ENCODE peak calls at places on chromosomes 2 and 18, in seven cellular contexts. L, Q, I, F, P, K and Y are unnamed samples.

GRCh38 chr2:7773362-7773973 is 856.3 kb downstream of the RNF144A start:
- DNase-seq in Q (no peak), K (no peak), F (no peak), I (no peak), P (no peak), L (no peak), Y (no peak)

GRCh38 chr2:85822766-85823165 is 66.0 kb downstream of the ST3GAL5 start:
- DNase-seq in P (no peak), F (no peak), L (no peak), Q (no peak), K (no peak), I (no peak), Y (no peak)

GRCh38 chr18:59293317-59293716 is 20.1 kb upstream of the RAX start:
- DNase-seq in Q (no peak), F (no peak), K (no peak), P (no peak), L (no peak), I (no peak), Y (no peak)

GRCh38 chr18:53018791-53019190 is 678.8 kb downstream of the DCC start:
- DNase-seq in F (no peak), P (no peak), K (no peak), Q (no peak), L (peak), I (no peak), Y (no peak)

GRCh38 chr2:159075726-159076125 is 107.3 kb downstream of the TANC1 start:
- DNase-seq in Q (no peak), K (no peak), P (no peak), I (no peak), F (no peak), L (peak), Y (no peak)

GRCh38 chr2:171824086-171824485 is 70.0 kb downstream of the SLC25A12 start:
- DNase-seq in I (no peak), P (no peak), Q (no peak), F (no peak), L (peak), K (no peak), Y (no peak)

GRCh38 chr2:206275274-206276160 is 1.1 kb downstream of the ZDBF2 start:
- DNase-seq in I (no peak), Q (peak), K (no peak), F (peak), L (peak), P (peak), Y (no peak)

GRCh38 chr2:217459675-217460405 is 543.0 kb downstream of the TNS1 start:
- DNase-seq in P (no peak), F (no peak), I (no peak), L (no peak), K (no peak), Q (peak), Y (no peak)

GRCh38 chr2:8086342-8086741 is 595.5 kb upstream of the ID2 start:
- DNase-seq in F (no peak), L (no peak), K (no peak), I (no peak), P (no peak), Q (peak), Y (no peak)

GRCh38 chr18:78115896-78116561 is 863.6 kb upstream of the SALL3 start:
- DNase-seq in I (no peak), Q (no peak), K (no peak), P (no peak), F (no peak), L (no peak), Y (no peak)

GRCh38 chr18:22285299-22286140 is 116.1 kb downstream of the GATA6 start:
- DNase-seq in P (no peak), F (no peak), K (no peak), I (no peak), Q (no peak), L (no peak), Y (no peak)

GRCh38 chr18:12857215-12857924 is 26.7 kb downstream of the PTPN2 start:
- DNase-seq in K (no peak), I (no peak), P (no peak), Q (no peak), F (no peak), L (no peak), Y (no peak)

GRCh38 chr18:61949946-61950345 is 57.1 kb upstream of the RNF152 start:
- DNase-seq in I (no peak), P (no peak), F (no peak), L (peak), K (no peak), Q (no peak), Y (no peak)

GRCh38 chr2:74915743-74916142 is 42.7 kb upstream of the POLE4 start:
- DNase-seq in L (peak), P (no peak), Q (peak), K (no peak), F (no peak), I (no peak), Y (no peak)

GRCh38 chr2:45750484-45750883 is 99.0 kb downstream of the PRKCE start:
- DNase-seq in P (no peak), F (no peak), I (no peak), K (no peak), Q (no peak), L (no peak), Y (no peak)

GRCh38 chr2:102037681-102038080 is 45.9 kb downstream of the IL1R2 start:
- DNase-seq in K (no peak), P (no peak), Q (peak), I (no peak), F (no peak), L (peak), Y (no peak)

GRCh38 chr2:50840346-50841124 is 191.4 kb downstream of the NRXN1 start:
- DNase-seq in F (no peak), Q (no peak), I (no peak), K (no peak), L (no peak), P (peak), Y (no peak)

GRCh38 chr2:170930132-170931109 is 1.4 kb downstream of the GORASP2 start:
- DNase-seq in I (no peak), P (peak), Q (peak), K (no peak), L (peak), F (peak), Y (no peak)

GRCh38 chr2:164495491-164496223 is 125.6 kb downstream of the GRB14 start:
- DNase-seq in P (peak), Q (peak), F (peak), K (no peak), I (no peak), L (peak), Y (no peak)

GRCh38 chr2:36356990-36357505 is 1.5 kb downstream of the CRIM1 start:
- DNase-seq in Q (no peak), K (no peak), I (peak), L (no peak), P (peak), F (peak), Y (no peak)

GRCh38 chr18:72652990-72653593 is 109.0 kb upstream of the CBLN2 start:
- DNase-seq in P (peak), I (no peak), K (no peak), L (peak), F (peak), Q (no peak), Y (peak)

GRCh38 chr18:75128051-75128605 is 80.8 kb downstream of the PTGR3 start:
- DNase-seq in L (no peak), Q (no peak), I (no peak), F (peak), P (no peak), K (no peak), Y (no peak)

GRCh38 chr2:122150546-122150945 is 395.1 kb downstream of the TSN start:
- DNase-seq in K (no peak), F (no peak), I (no peak), Q (no peak), L (no peak), P (no peak), Y (no peak)

GRCh38 chr2:64727843-64728463 is 74.2 kb upstream of the SERTAD2 start:
- DNase-seq in F (no peak), I (no peak), K (no peak), P (no peak), Q (no peak), L (no peak), Y (no peak)

GRCh38 chr2:105454801-105455485 is 56.1 kb upstream of the FHL2 start:
- DNase-seq in Q (peak), P (no peak), F (peak), K (no peak), I (peak), L (peak), Y (no peak)